ENCODE peak calls at places on chromosomes 11 and 22, in six cellular contexts. A is neural progenitor cell, E is MM.1S, Q is SK-N-SH, G is HCT116, L is OCI-LY7. T is an unnamed sample.

GRCh38 chr22:25488244-25489020 is 76.0 kb upstream of the GRK3 start:
- DNase-seq in G (peak; percentile 79), A (no peak), Q (peak; percentile 25), L (no peak), E (no peak), T (peak; percentile 52)

GRCh38 chr11:28649922-28650321 is 541.7 kb downstream of the METTL15 start:
- DNase-seq in L (no peak), A (no peak), G (no peak), E (no peak), Q (no peak), T (no peak)

GRCh38 chr11:126129681-126130671 is 67.3 kb upstream of the CDON start:
- DNase-seq in A (no peak), E (no peak), L (no peak), G (no peak), Q (no peak), T (no peak)

GRCh38 chr11:13962562-13963168 is at the start of gene SPON1:
- DNase-seq in A (peak; percentile 93), E (no peak), G (no peak), L (no peak), Q (peak; percentile 78), T (peak; percentile 84)

GRCh38 chr22:39617342-39617741 is 46.8 kb downstream of the CACNA1I start:
- DNase-seq in L (no peak), E (no peak), Q (peak; percentile 48), A (no peak), G (no peak), T (no peak)

GRCh38 chr22:38900677-38901076 is 28.7 kb upstream of the CBX6 start:
- DNase-seq in G (no peak), Q (no peak), L (peak; percentile 66), A (no peak), E (peak; percentile 77), T (no peak)

GRCh38 chr11:21552910-21553309 is 640.0 kb upstream of the ANO5 start:
- DNase-seq in Q (no peak), E (no peak), L (no peak), A (no peak), G (no peak), T (peak; percentile 12)

GRCh38 chr11:104338186-104338585 is 174.2 kb upstream of the PDGFD start:
- DNase-seq in L (no peak), A (no peak), Q (no peak), G (no peak), E (no peak), T (no peak)

GRCh38 chr11:78229106-78229505 is 40.4 kb downstream of the USP35 start:
- DNase-seq in L (no peak), E (no peak), Q (no peak), G (no peak), A (no peak), T (no peak)

GRCh38 chr11:67420646-67421420 is 5.4 kb downstream of the CARNS1 start:
- DNase-seq in Q (peak; percentile 100), E (peak; percentile 93), L (peak; percentile 95), G (peak; percentile 81), A (peak; percentile 97), T (peak; percentile 99)

GRCh38 chr22:45804986-45805325 is 133.3 kb downstream of the ATXN10 start:
- DNase-seq in E (no peak), A (no peak), G (peak; percentile 82), L (no peak), Q (no peak), T (no peak)

GRCh38 chr11:79670846-79671245 is 230.0 kb upstream of the TENM4 start:
- DNase-seq in G (no peak), E (no peak), Q (no peak), A (no peak), L (no peak), T (peak; percentile 47)

GRCh38 chr11:85705805-85706204 is 19.8 kb upstream of the CCDC89 start:
- DNase-seq in Q (no peak), L (no peak), G (no peak), E (no peak), A (no peak), T (no peak)

GRCh38 chr11:132300283-132300682 is 929.9 kb downstream of the NTM start:
- DNase-seq in E (no peak), A (peak; percentile 29), G (no peak), L (no peak), Q (peak; percentile 42), T (peak; percentile 18)

GRCh38 chr11:44575288-44575672 is 9.8 kb downstream of the CD82 start:
- DNase-seq in A (no peak), L (no peak), G (no peak), E (no peak), Q (peak; percentile 1), T (no peak)
- TF ChIP-seq EZH2phosphoT487 in A (no peak), L (no peak), G (no peak), E (no peak), Q (no peak), T (no peak)

GRCh38 chr22:33909075-33909458 is 11.2 kb downstream of the LARGE1 start:
- DNase-seq in E (no peak), G (no peak), A (no peak), L (no peak), Q (no peak), T (peak; percentile 62)

GRCh38 chr22:33906954-33907353 is 13.3 kb downstream of the LARGE1 start:
- DNase-seq in G (no peak), Q (no peak), E (no peak), L (no peak), A (no peak), T (no peak)

GRCh38 chr22:33909906-33910305 is 10.4 kb downstream of the LARGE1 start:
- DNase-seq in L (no peak), Q (no peak), E (no peak), G (no peak), A (no peak), T (no peak)

GRCh38 chr22:33906475-33906874 is 13.8 kb downstream of the LARGE1 start:
- DNase-seq in E (no peak), Q (no peak), G (no peak), L (no peak), A (no peak), T (no peak)

DNA sequence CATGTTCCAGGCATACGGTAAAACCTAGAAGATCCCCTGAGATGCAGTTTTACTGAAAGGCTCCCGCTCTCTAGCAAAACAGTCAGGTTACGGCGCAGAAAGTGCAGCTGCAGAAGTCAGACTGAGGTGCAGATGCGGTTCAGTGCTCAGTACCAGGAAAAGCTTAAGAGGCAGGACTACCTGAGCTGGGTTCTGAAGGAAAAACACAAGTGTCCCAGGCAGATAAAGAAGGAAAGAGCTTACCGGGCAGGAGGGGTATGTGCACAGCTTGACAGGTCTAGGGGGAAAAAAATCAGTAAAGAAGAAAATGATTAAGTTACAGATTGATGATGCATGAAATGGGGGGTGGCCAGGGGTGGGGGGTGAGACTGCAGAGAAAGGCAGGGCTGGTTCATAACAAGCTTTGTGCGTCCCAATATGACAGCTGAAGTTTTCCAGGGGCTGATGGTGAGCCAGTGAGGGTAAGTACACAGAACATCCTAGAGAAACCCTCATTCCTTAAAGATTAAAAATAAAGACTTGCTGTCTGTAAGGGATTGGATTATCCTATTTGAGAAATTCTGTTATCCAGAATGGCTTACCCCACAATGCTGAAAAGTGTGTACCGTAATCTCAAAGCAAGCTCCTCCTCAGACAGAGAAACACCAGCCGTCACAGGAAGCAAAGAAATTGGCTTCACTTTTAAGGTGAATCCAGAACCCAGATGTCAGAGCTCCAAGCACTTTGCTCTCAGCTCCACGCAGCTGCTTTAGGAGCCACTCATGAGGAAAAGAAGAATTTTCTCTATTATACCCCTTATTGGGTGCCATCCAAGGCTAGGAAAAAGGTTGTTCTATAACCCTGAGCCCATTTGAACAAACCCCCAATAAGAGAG is 11.8 kb downstream of the LARGE1 start:
- DNase-seq in L (peak; percentile 34), Q (no peak), A (no peak), G (no peak), E (no peak), T (no peak)
- TF ChIP-seq CTCF in L (no peak), Q (no peak), A (no peak), G (no peak), E (no peak), T (no peak)

GRCh38 chr11:119712006-119712405 is 17.0 kb downstream of the NECTIN1 start:
- DNase-seq in G (no peak), Q (no peak), A (no peak), E (no peak), L (no peak), T (no peak)

GRCh38 chr11:119713361-119714040 is 15.5 kb downstream of the NECTIN1 start:
- DNase-seq in E (no peak), G (no peak), Q (no peak), L (no peak), A (no peak), T (peak; percentile 71)

GRCh38 chr11:119714590-119714989 is 14.4 kb downstream of the NECTIN1 start:
- DNase-seq in E (no peak), Q (no peak), A (no peak), L (no peak), G (no peak), T (no peak)

GRCh38 chr11:119712459-119713360 is 16.3 kb downstream of the NECTIN1 start:
- DNase-seq in Q (no peak), E (no peak), G (no peak), L (no peak), A (peak; percentile 54), T (no peak)

DNA sequence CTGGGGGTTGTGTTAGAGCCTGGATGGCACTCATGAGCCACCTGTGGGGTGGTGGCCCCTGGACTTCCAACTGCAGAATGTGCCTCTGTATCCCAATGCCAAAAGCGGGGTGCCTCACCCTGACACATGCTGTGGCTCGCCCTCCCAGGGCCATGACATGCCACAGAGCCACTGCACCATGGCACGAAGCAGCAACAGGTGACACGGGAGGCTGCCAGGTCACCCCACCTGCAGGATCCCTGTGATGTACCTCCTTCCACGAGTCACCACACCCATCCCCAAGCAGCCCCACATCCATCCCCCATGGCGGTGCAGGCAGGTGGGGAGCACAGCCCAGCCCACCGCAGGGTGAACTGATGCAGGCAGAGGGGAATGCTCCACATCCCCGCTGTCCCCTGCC is 14.8 kb downstream of the NECTIN1 start:
- DNase-seq in G (no peak), E (no peak), L (no peak), Q (no peak), A (no peak), T (no peak)
- H3K4me2 ChIP-seq in G (no peak overlapping the region), E (no peak overlapping the region), L (no peak overlapping the region), Q (no peak overlapping the region), A (peak overlapping the region; percentile 62), T (no peak overlapping the region)

GRCh38 chr11:116579857-116580727 is 192.7 kb downstream of the BUD13 start:
- DNase-seq in A (peak; percentile 85), Q (no peak), L (no peak), E (no peak), G (no peak), T (peak; percentile 18)

GRCh38 chr11:116577273-116577672 is 195.5 kb downstream of the BUD13 start:
- DNase-seq in A (no peak), E (no peak), Q (no peak), L (no peak), G (no peak), T (no peak)

GRCh38 chr11:116580828-116581227 is 192.0 kb downstream of the BUD13 start:
- DNase-seq in Q (no peak), A (peak; percentile 86), L (no peak), E (no peak), G (no peak), T (no peak)

GRCh38 chr11:116578971-116579687 is 193.7 kb downstream of the BUD13 start:
- DNase-seq in Q (peak; percentile 73), E (no peak), A (peak; percentile 57), L (no peak), G (no peak), T (no peak)

DNA sequence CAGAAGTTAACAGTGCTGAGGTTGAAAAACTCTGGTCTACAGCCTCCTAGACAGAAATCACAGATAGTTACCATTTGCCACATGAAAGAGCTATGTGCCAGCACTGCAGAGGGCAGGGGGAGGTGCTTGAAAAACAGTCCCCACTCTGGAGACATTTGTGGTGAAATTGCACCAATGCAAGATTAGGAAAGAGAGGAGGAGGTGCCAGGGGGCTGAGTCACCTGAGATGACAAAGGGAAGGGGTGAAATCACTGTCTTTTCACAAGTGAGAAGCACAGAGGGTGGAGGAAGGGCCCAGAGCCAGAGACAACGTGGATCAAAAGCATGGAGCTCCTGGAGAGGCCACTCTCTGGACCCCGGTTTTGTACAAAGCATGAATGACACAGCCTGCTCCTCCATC is 196.3 kb downstream of the BUD13 start:
- DNase-seq in L (no peak), G (no peak), E (no peak), A (no peak), Q (no peak), T (no peak)
- TF ChIP-seq EZH2phosphoT487 in L (no peak), G (no peak), E (no peak), A (no peak), Q (no peak), T (no peak)